ENCODE peak calls at places on chromosomes 6 and 20, in six cellular contexts. One of them, this sample, is unnamed.

GRCh38 chr20:1660263-1660662 is 2.7 kb upstream of the SIRPG start:
- ATAC-seq in upper lobe of left lung: no peak
- ATAC-seq in K562: no peak
- ATAC-seq in GM12878: peak; percentile 58
- ATAC-seq in HepG2: no peak
- ATAC-seq in A549: no peak
- ATAC-seq in this sample: no peak

GRCh38 chr20:48295966-48296421 is 510.7 kb upstream of the SULF2 start:
- ATAC-seq in HepG2: peak; percentile 42
- ATAC-seq in K562: no peak
- ATAC-seq in A549: peak; percentile 26
- ATAC-seq in upper lobe of left lung: no peak
- ATAC-seq in GM12878: no peak
- ATAC-seq in this sample: peak; percentile 49

GRCh38 chr6:17808609-17809008 is 101.9 kb upstream of the NUP153 start:
- ATAC-seq in A549: no peak
- ATAC-seq in HepG2: no peak
- ATAC-seq in upper lobe of left lung: no peak
- ATAC-seq in GM12878: no peak
- ATAC-seq in K562: no peak
- ATAC-seq in this sample: no peak

GRCh38 chr6:165834613-165835259 is 171.7 kb upstream of the PDE10A start:
- ATAC-seq in GM12878: peak; percentile 36
- ATAC-seq in HepG2: peak; percentile 56
- ATAC-seq in upper lobe of left lung: peak; percentile 95
- ATAC-seq in K562: no peak
- ATAC-seq in A549: peak; percentile 80
- ATAC-seq in this sample: no peak

GRCh38 chr20:53330744-53331143 is 262.9 kb downstream of the ZNF217 start:
- ATAC-seq in K562: peak; percentile 31
- ATAC-seq in GM12878: no peak
- ATAC-seq in HepG2: no peak
- ATAC-seq in A549: no peak
- ATAC-seq in upper lobe of left lung: no peak
- ATAC-seq in this sample: no peak

GRCh38 chr6:11621119-11621518 is 83.6 kb downstream of the TMEM170B start:
- ATAC-seq in K562: no peak
- ATAC-seq in A549: no peak
- ATAC-seq in upper lobe of left lung: no peak
- ATAC-seq in HepG2: no peak
- ATAC-seq in GM12878: peak; percentile 36
- ATAC-seq in this sample: no peak

GRCh38 chr6:133247581-133247980 is 6.4 kb downstream of the EYA4 start:
- ATAC-seq in K562: no peak
- ATAC-seq in HepG2: no peak
- ATAC-seq in A549: no peak
- ATAC-seq in upper lobe of left lung: no peak
- ATAC-seq in GM12878: no peak
- ATAC-seq in this sample: no peak

GRCh38 chr6:144481527-144481926 is 196.4 kb downstream of the UTRN start:
- ATAC-seq in A549: no peak
- ATAC-seq in GM12878: no peak
- ATAC-seq in HepG2: peak; percentile 37
- ATAC-seq in K562: no peak
- ATAC-seq in upper lobe of left lung: no peak
- ATAC-seq in this sample: no peak

GRCh38 chr6:44789061-44789460 is 401.6 kb downstream of the CDC5L start:
- ATAC-seq in K562: no peak
- ATAC-seq in HepG2: no peak
- ATAC-seq in GM12878: no peak
- ATAC-seq in upper lobe of left lung: no peak
- ATAC-seq in A549: no peak
- ATAC-seq in this sample: no peak

GRCh38 chr20:23412026-23412425 is 9.3 kb downstream of the NAPB start:
- ATAC-seq in K562: peak; percentile 80
- ATAC-seq in A549: peak; percentile 81
- ATAC-seq in HepG2: peak; percentile 89
- ATAC-seq in GM12878: peak; percentile 32
- ATAC-seq in upper lobe of left lung: no peak
- ATAC-seq in this sample: no peak

GRCh38 chr6:106279179-106279578 is 46.4 kb downstream of the ATG5 start:
- ATAC-seq in GM12878: no peak
- ATAC-seq in HepG2: no peak
- ATAC-seq in K562: no peak
- ATAC-seq in A549: no peak
- ATAC-seq in upper lobe of left lung: no peak
- ATAC-seq in this sample: no peak

GRCh38 chr6:129667621-129668020 is 42.4 kb downstream of the ARHGAP18 start:
- ATAC-seq in HepG2: no peak
- ATAC-seq in GM12878: no peak
- ATAC-seq in upper lobe of left lung: no peak
- ATAC-seq in A549: no peak
- ATAC-seq in K562: peak; percentile 64
- ATAC-seq in this sample: no peak

GRCh38 chr20:62505337-62506045 is 29.7 kb upstream of the GATA5 start:
- ATAC-seq in GM12878: no peak
- ATAC-seq in HepG2: no peak
- ATAC-seq in upper lobe of left lung: no peak
- ATAC-seq in A549: no peak
- ATAC-seq in K562: no peak
- ATAC-seq in this sample: no peak

GRCh38 chr6:75282706-75283105 is 1.9 kb downstream of the TMEM30A start:
- ATAC-seq in GM12878: no peak
- ATAC-seq in upper lobe of left lung: no peak
- ATAC-seq in A549: no peak
- ATAC-seq in K562: no peak
- ATAC-seq in HepG2: no peak
- ATAC-seq in this sample: no peak

GRCh38 chr6:133404728-133405127 is 163.6 kb downstream of the EYA4 start:
- ATAC-seq in GM12878: no peak
- ATAC-seq in A549: no peak
- ATAC-seq in K562: no peak
- ATAC-seq in upper lobe of left lung: no peak
- ATAC-seq in HepG2: no peak
- ATAC-seq in this sample: no peak

GRCh38 chr6:167330745-167331144 is 5.9 kb downstream of the TTLL2 start:
- ATAC-seq in K562: no peak
- ATAC-seq in A549: no peak
- ATAC-seq in GM12878: no peak
- ATAC-seq in upper lobe of left lung: no peak
- ATAC-seq in HepG2: peak; percentile 38
- ATAC-seq in this sample: no peak

GRCh38 chr6:43716099-43716498 is 28.5 kb upstream of the MRPS18A start:
- ATAC-seq in HepG2: no peak
- ATAC-seq in upper lobe of left lung: no peak
- ATAC-seq in K562: no peak
- ATAC-seq in A549: no peak
- ATAC-seq in GM12878: no peak
- ATAC-seq in this sample: no peak

GRCh38 chr20:64011366-64011779 is 24.6 kb upstream of the C20orf204 start:
- ATAC-seq in A549: no peak
- ATAC-seq in upper lobe of left lung: no peak
- ATAC-seq in GM12878: peak; percentile 25
- ATAC-seq in HepG2: no peak
- ATAC-seq in K562: no peak
- ATAC-seq in this sample: no peak

GRCh38 chr20:61453219-61453618 is 201.2 kb downstream of the CDH4 start:
- ATAC-seq in K562: no peak
- ATAC-seq in GM12878: no peak
- ATAC-seq in HepG2: no peak
- ATAC-seq in A549: no peak
- ATAC-seq in upper lobe of left lung: no peak
- ATAC-seq in this sample: no peak

GRCh38 chr20:63639093-63639860 is 12.4 kb upstream of the GMEB2 start:
- ATAC-seq in A549: no peak
- ATAC-seq in GM12878: peak; percentile 34
- ATAC-seq in upper lobe of left lung: peak; percentile 30
- ATAC-seq in K562: no peak
- ATAC-seq in HepG2: no peak
- ATAC-seq in this sample: no peak

GRCh38 chr6:54716869-54717268 is 129.7 kb upstream of the FAM83B start:
- ATAC-seq in upper lobe of left lung: no peak
- ATAC-seq in HepG2: no peak
- ATAC-seq in GM12878: no peak
- ATAC-seq in K562: no peak
- ATAC-seq in A549: no peak
- ATAC-seq in this sample: no peak

GRCh38 chr6:38860041-38860440 is 144.9 kb downstream of the DNAH8 start:
- ATAC-seq in upper lobe of left lung: no peak
- ATAC-seq in A549: no peak
- ATAC-seq in HepG2: peak; percentile 35
- ATAC-seq in K562: no peak
- ATAC-seq in GM12878: no peak
- ATAC-seq in this sample: no peak

GRCh38 chr6:79640146-79641111 is 9.3 kb downstream of the SH3BGRL2 start:
- ATAC-seq in A549: no peak
- ATAC-seq in upper lobe of left lung: no peak
- ATAC-seq in HepG2: no peak
- ATAC-seq in GM12878: no peak
- ATAC-seq in K562: peak; percentile 76
- ATAC-seq in this sample: peak; percentile 16

GRCh38 chr20:40254023-40254772 is 434.8 kb downstream of the MAFB start:
- ATAC-seq in upper lobe of left lung: no peak
- ATAC-seq in GM12878: no peak
- ATAC-seq in K562: no peak
- ATAC-seq in HepG2: no peak
- ATAC-seq in A549: no peak
- ATAC-seq in this sample: no peak

GRCh38 chr6:147950623-147950987 is 392.0 kb upstream of the SASH1 start:
- ATAC-seq in upper lobe of left lung: peak; percentile 46
- ATAC-seq in GM12878: no peak
- ATAC-seq in A549: no peak
- ATAC-seq in HepG2: no peak
- ATAC-seq in K562: no peak
- ATAC-seq in this sample: peak; percentile 80

GRCh38 chr6:12241493-12242214 is 48.5 kb upstream of the EDN1 start:
- ATAC-seq in upper lobe of left lung: no peak
- ATAC-seq in A549: no peak
- ATAC-seq in K562: no peak
- ATAC-seq in HepG2: no peak
- ATAC-seq in GM12878: no peak
- ATAC-seq in this sample: no peak

GRCh38 chr6:28205879-28206278 is 19.2 kb upstream of the ZSCAN9 start:
- ATAC-seq in HepG2: no peak
- ATAC-seq in upper lobe of left lung: no peak
- ATAC-seq in A549: no peak
- ATAC-seq in GM12878: no peak
- ATAC-seq in K562: no peak
- ATAC-seq in this sample: no peak

GRCh38 chr20:8394308-8394945 is 262.4 kb downstream of the PLCB1 start:
- ATAC-seq in upper lobe of left lung: no peak
- ATAC-seq in GM12878: peak; percentile 97
- ATAC-seq in HepG2: no peak
- ATAC-seq in K562: no peak
- ATAC-seq in A549: no peak
- ATAC-seq in this sample: no peak

GRCh38 chr20:16526433-16527380 is 46.5 kb downstream of the KIF16B start:
- ATAC-seq in GM12878: no peak
- ATAC-seq in upper lobe of left lung: no peak
- ATAC-seq in HepG2: no peak
- ATAC-seq in K562: no peak
- ATAC-seq in A549: no peak
- ATAC-seq in this sample: no peak
- TF ChIP-seq EP300 in GM12878: no peak
- TF ChIP-seq EP300 in upper lobe of left lung: no peak
- TF ChIP-seq EP300 in HepG2: no peak
- TF ChIP-seq EP300 in K562: no peak
- TF ChIP-seq EP300 in A549: no peak
- TF ChIP-seq EP300 in this sample: no peak

GRCh38 chr6:8494730-8495129 is 59.4 kb upstream of the SLC35B3 start:
- ATAC-seq in K562: no peak
- ATAC-seq in HepG2: no peak
- ATAC-seq in upper lobe of left lung: no peak
- ATAC-seq in A549: no peak
- ATAC-seq in GM12878: peak; percentile 21
- ATAC-seq in this sample: no peak

DNA sequence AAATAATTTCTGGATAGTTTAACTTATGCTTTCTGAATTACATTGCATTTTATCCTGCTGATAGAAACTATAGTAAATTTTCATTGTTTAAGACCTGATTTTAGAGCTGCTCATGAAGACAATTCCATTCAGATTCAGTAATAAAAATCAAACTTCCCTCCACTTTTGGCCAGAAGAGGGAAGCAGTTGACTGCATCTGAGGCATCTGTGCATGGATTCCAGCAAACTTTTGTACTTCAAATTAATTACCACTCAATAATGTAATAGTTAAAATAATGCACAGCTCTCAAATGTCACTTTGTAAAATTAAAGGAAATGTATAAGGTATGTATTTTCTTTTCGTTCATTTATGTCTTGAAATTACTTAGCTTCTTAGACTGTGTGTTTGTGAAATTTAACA is 64.2 kb upstream of the SLC35B3 start:
- ATAC-seq in K562: no peak
- ATAC-seq in upper lobe of left lung: no peak
- ATAC-seq in A549: no peak
- ATAC-seq in GM12878: no peak
- ATAC-seq in HepG2: no peak
- ATAC-seq in this sample: no peak
- TF ChIP-seq CTCF in K562: no peak
- TF ChIP-seq CTCF in upper lobe of left lung: peak; percentile 14
- TF ChIP-seq CTCF in A549: peak; percentile 45
- TF ChIP-seq CTCF in GM12878: peak; percentile 8
- TF ChIP-seq CTCF in HepG2: peak; percentile 53
- TF ChIP-seq CTCF in this sample: no peak

GRCh38 chr6:27133281-27134227 is 113.9 kb upstream of the PRSS16 start:
- ATAC-seq in GM12878: peak; percentile 52
- ATAC-seq in HepG2: peak; percentile 69
- ATAC-seq in A549: peak; percentile 62
- ATAC-seq in K562: peak; percentile 17
- ATAC-seq in upper lobe of left lung: peak; percentile 19
- ATAC-seq in this sample: no peak
- TF ChIP-seq POLR2A in GM12878: peak; percentile 88
- TF ChIP-seq POLR2A in HepG2: peak; percentile 51
- TF ChIP-seq POLR2A in A549: peak; percentile 62
- TF ChIP-seq POLR2A in K562: peak; percentile 88
- TF ChIP-seq POLR2A in upper lobe of left lung: no peak
- TF ChIP-seq POLR2A in this sample: peak; percentile 36

GRCh38 chr6:111358454-111358853 is 124.6 kb downstream of the REV3L start:
- ATAC-seq in A549: no peak
- ATAC-seq in GM12878: peak; percentile 29
- ATAC-seq in HepG2: no peak
- ATAC-seq in K562: no peak
- ATAC-seq in upper lobe of left lung: no peak
- ATAC-seq in this sample: no peak

GRCh38 chr6:111354751-111355150 is 128.3 kb downstream of the REV3L start:
- ATAC-seq in A549: no peak
- ATAC-seq in K562: no peak
- ATAC-seq in GM12878: no peak
- ATAC-seq in upper lobe of left lung: no peak
- ATAC-seq in HepG2: no peak
- ATAC-seq in this sample: no peak

GRCh38 chr6:111356551-111356950 is 126.5 kb downstream of the REV3L start:
- ATAC-seq in HepG2: peak; percentile 84
- ATAC-seq in A549: no peak
- ATAC-seq in K562: no peak
- ATAC-seq in GM12878: no peak
- ATAC-seq in upper lobe of left lung: no peak
- ATAC-seq in this sample: no peak

GRCh38 chr6:111355156-111355555 is 127.9 kb downstream of the REV3L start:
- ATAC-seq in A549: no peak
- ATAC-seq in HepG2: no peak
- ATAC-seq in upper lobe of left lung: no peak
- ATAC-seq in GM12878: no peak
- ATAC-seq in K562: no peak
- ATAC-seq in this sample: no peak

GRCh38 chr6:111357680-111358079 is 125.3 kb downstream of the REV3L start:
- ATAC-seq in upper lobe of left lung: no peak
- ATAC-seq in HepG2: no peak
- ATAC-seq in K562: no peak
- ATAC-seq in A549: no peak
- ATAC-seq in GM12878: no peak
- ATAC-seq in this sample: no peak
- TF ChIP-seq EP300 in upper lobe of left lung: no peak
- TF ChIP-seq EP300 in HepG2: no peak
- TF ChIP-seq EP300 in K562: no peak
- TF ChIP-seq EP300 in A549: no peak
- TF ChIP-seq EP300 in GM12878: no peak
- TF ChIP-seq EP300 in this sample: no peak